ENCODE peak calls at places on chromosomes 12 and 14, in five cellular contexts. K is A172; Y is right lobe of liver; G is neural crest cell; T is stimulated activated CD4-positive, alpha-beta T cell treated with anti-CD3 and anti-CD28 coated beads, Interleukin-1b, Interleukin-23, amount 100 ng/mL, for 24 hours. N is an unnamed sample.
A peak's percentile ranks its signal among the peaks of the same experiment; 100 is the strongest.

GRCh38 chr14:104315625-104316024 is 177.2 kb downstream of the KIF26A start:
- DNase-seq in K (no peak), G (no peak), Y (no peak), T (no peak), N (no peak)

GRCh38 chr12:45794422-45794821 is 64.9 kb downstream of the ARID2 start:
- DNase-seq in K (no peak), T (no peak), Y (no peak), G (no peak), N (no peak)

GRCh38 chr12:32841061-32841460 is 55.5 kb downstream of the PKP2 start:
- DNase-seq in T (no peak), Y (no peak), K (peak; percentile 72), G (no peak), N (no peak)

GRCh38 chr12:49902399-49903350 is 1.0 kb downstream of the FAIM2 start:
- DNase-seq in T (no peak), G (no peak), Y (no peak), K (no peak), N (no peak)

GRCh38 chr12:111030800-111031199 is 110.4 kb upstream of the MYL2 start:
- DNase-seq in Y (no peak), G (no peak), T (no peak), K (no peak), N (no peak)

GRCh38 chr14:50859296-50859624 is 12.6 kb upstream of the ABHD12B start:
- DNase-seq in T (no peak), Y (no peak), K (no peak), G (no peak), N (peak; percentile 42)

GRCh38 chr12:6745751-6746525 is 7.0 kb downstream of the MLF2 start:
- DNase-seq in K (no peak), Y (peak; percentile 60), G (no peak), T (no peak), N (no peak)

GRCh38 chr12:27966870-27967269 is 5.7 kb downstream of the PTHLH start:
- DNase-seq in T (no peak), K (peak; percentile 96), Y (no peak), G (no peak), N (peak; percentile 75)

GRCh38 chr14:37707716-37708115 is 112.3 kb downstream of the TTC6 start:
- DNase-seq in G (no peak), K (no peak), Y (no peak), T (no peak), N (no peak)

GRCh38 chr12:122843472-122843871 is 8.2 kb downstream of the HIP1R start:
- DNase-seq in T (no peak), G (no peak), Y (peak; percentile 39), K (no peak), N (no peak)

GRCh38 chr14:32366256-32366655 is 37.2 kb downstream of the AKAP6 start:
- DNase-seq in K (no peak), T (no peak), Y (no peak), G (no peak), N (peak; percentile 44)

GRCh38 chr12:25655702-25656101 is 102.6 kb upstream of the LMNTD1 start:
- DNase-seq in T (no peak), G (no peak), Y (no peak), K (no peak), N (no peak)

GRCh38 chr12:43336962-43337555 is 214.9 kb downstream of the ADAMTS20 start:
- DNase-seq in Y (no peak), K (peak; percentile 8), G (no peak), T (no peak), N (peak; percentile 23)

GRCh38 chr12:52280796-52281560 is 6.5 kb downstream of the KRT86 start:
- DNase-seq in G (no peak), K (peak; percentile 98), Y (no peak), T (no peak), N (peak; percentile 91)

GRCh38 chr12:43309845-43310405 is 242.1 kb downstream of the ADAMTS20 start:
- DNase-seq in T (no peak), K (peak; percentile 17), Y (no peak), G (no peak), N (peak; percentile 16)

GRCh38 chr12:48988030-48988649 is 10.0 kb downstream of the WNT1 start:
- DNase-seq in Y (no peak), G (peak; percentile 90), K (peak; percentile 40), T (peak; percentile 61), N (peak; percentile 79)

GRCh38 chr14:51398898-51399297 is 158.9 kb downstream of the TMX1 start:
- DNase-seq in G (no peak), K (peak; percentile 71), T (no peak), Y (no peak), N (peak; percentile 57)

GRCh38 chr14:76997257-76997970 is 31.1 kb downstream of the IRF2BPL start:
- DNase-seq in T (no peak), Y (no peak), K (peak; percentile 26), G (no peak), N (no peak)

GRCh38 chr14:93171366-93171765 is 13.3 kb downstream of the MOAP1 start:
- DNase-seq in K (peak; percentile 13), G (no peak), T (no peak), Y (no peak), N (no peak)

GRCh38 chr12:80264386-80264785 is 165.0 kb downstream of the OTOGL start:
- DNase-seq in G (no peak), T (no peak), Y (no peak), K (no peak), N (no peak)

GRCh38 chr12:130142736-130143135 is 19.5 kb upstream of the FZD10 start:
- DNase-seq in Y (no peak), G (no peak), K (no peak), T (no peak), N (no peak)

GRCh38 chr12:120301962-120302815 is at the start of gene SIRT4:
- DNase-seq in K (peak; percentile 91), T (peak; percentile 74), Y (peak; percentile 86), G (peak; percentile 88), N (peak; percentile 94)

GRCh38 chr14:33539918-33540357 is 410.9 kb downstream of the EGLN3 start:
- DNase-seq in T (no peak), G (no peak), K (no peak), Y (no peak), N (no peak)

GRCh38 chr14:24331731-24332093 is 3.2 kb downstream of the ADCY4 start:
- DNase-seq in Y (no peak), T (no peak), G (no peak), K (no peak), N (no peak)

GRCh38 chr14:23418021-23418420 is 9.9 kb upstream of the MYH6 start:
- DNase-seq in Y (no peak), T (no peak), K (no peak), G (no peak), N (no peak)

GRCh38 chr14:87615822-87616679 is 376.9 kb downstream of the GALC start:
- DNase-seq in K (peak; percentile 50), Y (no peak), T (peak; percentile 11), G (peak; percentile 75), N (peak; percentile 77)

GRCh38 chr12:11621797-11622423 is 27.6 kb upstream of the ETV6 start:
- DNase-seq in K (peak; percentile 3), G (no peak), T (no peak), Y (no peak), N (no peak)

GRCh38 chr12:118840399-118840798 is 140.9 kb upstream of the SRRM4 start:
- DNase-seq in T (no peak), K (no peak), Y (no peak), G (no peak), N (no peak)